ENCODE peak calls at places on chromosomes 11 and 22, in nine cellular contexts. J is NCI-H748 treated with DMSO at 0.1 percent for 48 hours; I is NCI-H1436; A is neuronal stem cell; F is tibial artery; X is T follicular helper cell; W is effector memory CD8-positive, alpha-beta T cell; V is MM.1S; R is neural progenitor cell. B is an unnamed sample.

GRCh38 chr11:90476442-90477007 is 253.7 kb upstream of the CHORDC1 start:
- DNase-seq in J (peak), I (no peak), A (peak), F (no peak), X (no peak), W (no peak), V (peak), R (peak), B (no peak)

GRCh38 chr11:18347471-18348125 is 25.2 kb downstream of the GTF2H1 start:
- DNase-seq in J (no peak), I (no peak), A (no peak), F (no peak), X (no peak), W (no peak), V (no peak), R (no peak), B (no peak)

GRCh38 chr11:77020751-77021150 is 13.4 kb upstream of the B3GNT6 start:
- DNase-seq in J (no peak), I (no peak), A (no peak), F (no peak), X (no peak), W (no peak), V (no peak), R (no peak), B (no peak)

GRCh38 chr22:38489561-38490133 is 16.5 kb downstream of the DDX17 start:
- DNase-seq in J (no peak), I (no peak), A (no peak), F (no peak), X (no peak), W (no peak), V (no peak), R (no peak), B (no peak)

GRCh38 chr22:33299245-33299956 is 241.2 kb upstream of the SYN3 start:
- DNase-seq in J (no peak), I (no peak), A (no peak), F (no peak), X (no peak), W (no peak), V (no peak), R (peak), B (no peak)

GRCh38 chr11:123653997-123654565 is 343 bp downstream of the SCN3B start:
- DNase-seq in J (peak), I (no peak), A (peak), F (peak), X (no peak), W (no peak), V (peak), R (peak), B (no peak)

GRCh38 chr11:116733386-116733755 is 39.4 kb downstream of the BUD13 start:
- DNase-seq in J (no peak), I (no peak), A (no peak), F (no peak), X (no peak), W (no peak), V (no peak), R (no peak), B (no peak)

GRCh38 chr11:33016654-33017053 is 976 bp downstream of the DEPDC7 start:
- DNase-seq in J (no peak), I (no peak), A (no peak), F (no peak), X (no peak), W (no peak), V (no peak), R (no peak), B (no peak)

GRCh38 chr11:58921778-58922390 is 17.4 kb upstream of the GLYATL1 start:
- DNase-seq in J (no peak), I (no peak), A (no peak), F (no peak), X (no peak), W (no peak), V (no peak), R (no peak), B (no peak)

GRCh38 chr11:15985127-15985862 is 371.1 kb downstream of the SOX6 start:
- DNase-seq in J (no peak), I (no peak), A (no peak), F (no peak), X (no peak), W (no peak), V (no peak), R (no peak), B (no peak)

GRCh38 chr11:129750343-129751292 is 65.0 kb upstream of the TMEM45B start:
- DNase-seq in J (peak), I (peak), A (peak), F (peak), X (peak), W (peak), V (peak), R (peak), B (peak)

GRCh38 chr11:122811721-122812120 is 26.6 kb upstream of the CRTAM start:
- DNase-seq in J (no peak), I (no peak), A (no peak), F (no peak), X (no peak), W (no peak), V (no peak), R (no peak), B (no peak)

GRCh38 chr11:7657306-7658025 is 15.8 kb downstream of the CYB5R2 start:
- DNase-seq in J (peak), I (no peak), A (peak), F (peak), X (no peak), W (peak), V (peak), R (peak), B (peak)

GRCh38 chr11:126570489-126570888 is 215.0 kb downstream of the ST3GAL4 start:
- DNase-seq in J (no peak), I (no peak), A (no peak), F (no peak), X (no peak), W (no peak), V (peak), R (no peak), B (no peak)

GRCh38 chr11:65419460-65419772 is 3.2 kb upstream of the NEAT1 start:
- DNase-seq in J (no peak), I (no peak), A (no peak), F (peak), X (no peak), W (no peak), V (no peak), R (no peak), B (no peak)

GRCh38 chr22:43446881-43447280 is 35.1 kb downstream of the MPPED1 start:
- DNase-seq in J (peak), I (peak), A (no peak), F (no peak), X (no peak), W (no peak), V (no peak), R (no peak), B (no peak)

GRCh38 chr11:114724916-114725524 is 46.7 kb downstream of the NXPE2 start:
- DNase-seq in J (no peak), I (no peak), A (no peak), F (no peak), X (no peak), W (no peak), V (no peak), R (no peak), B (no peak)

GRCh38 chr22:30247561-30247960 is 1.0 kb upstream of the LIF start:
- DNase-seq in J (no peak), I (no peak), A (no peak), F (no peak), X (no peak), W (no peak), V (no peak), R (no peak), B (no peak)

GRCh38 chr22:21457023-21457787 is 10.0 kb upstream of the TMEM191C start:
- DNase-seq in J (no peak), I (no peak), A (no peak), F (no peak), X (no peak), W (no peak), V (no peak), R (peak), B (no peak)

GRCh38 chr11:73344191-73344607 is 32.0 kb upstream of the RELT start:
- DNase-seq in J (no peak), I (no peak), A (no peak), F (no peak), X (no peak), W (no peak), V (no peak), R (no peak), B (no peak)

GRCh38 chr22:22934543-22935055 is 47.0 kb downstream of the IGLL5 start:
- DNase-seq in J (no peak), I (no peak), A (no peak), F (no peak), X (no peak), W (no peak), V (no peak), R (no peak), B (no peak)

GRCh38 chr11:41659990-41660389 is 200.5 kb upstream of the LRRC4C start:
- DNase-seq in J (no peak), I (no peak), A (no peak), F (no peak), X (no peak), W (no peak), V (no peak), R (no peak), B (no peak)

GRCh38 chr11:133619973-133620372 is 87.7 kb upstream of the OPCML start:
- DNase-seq in J (peak), I (no peak), A (no peak), F (no peak), X (no peak), W (no peak), V (no peak), R (peak), B (no peak)

GRCh38 chr11:62108017-62108750 is 15.6 kb upstream of the INCENP start:
- DNase-seq in J (peak), I (peak), A (peak), F (no peak), X (peak), W (peak), V (peak), R (peak), B (no peak)

GRCh38 chr11:72643547-72643946 is 30.7 kb downstream of the PDE2A start:
- DNase-seq in J (no peak), I (no peak), A (no peak), F (peak), X (no peak), W (no peak), V (no peak), R (no peak), B (no peak)

GRCh38 chr11:118060879-118061278 is 16.0 kb upstream of the TMPRSS4 start:
- DNase-seq in J (no peak), I (no peak), A (no peak), F (peak), X (no peak), W (no peak), V (no peak), R (no peak), B (no peak)

GRCh38 chr11:63608353-63609345 is 5.6 kb downstream of the PLAAT3 start:
- DNase-seq in J (no peak), I (no peak), A (no peak), F (no peak), X (no peak), W (no peak), V (no peak), R (no peak), B (no peak)

GRCh38 chr11:65118097-65118837 is 766 bp upstream of the ZNHIT2 start:
- DNase-seq in J (no peak), I (no peak), A (no peak), F (no peak), X (no peak), W (no peak), V (no peak), R (no peak), B (no peak)

GRCh38 chr11:57482782-57483569 is 22.6 kb downstream of the RTN4RL2 start:
- DNase-seq in J (peak), I (peak), A (peak), F (no peak), X (peak), W (peak), V (peak), R (peak), B (peak)

GRCh38 chr11:2378527-2379210 is 1.6 kb downstream of the CD81 start:
- DNase-seq in J (no peak), I (no peak), A (no peak), F (no peak), X (no peak), W (no peak), V (no peak), R (peak), B (no peak)

GRCh38 chr11:104534268-104534667 is 364.0 kb downstream of the CASP12 start:
- DNase-seq in J (no peak), I (no peak), A (no peak), F (no peak), X (no peak), W (no peak), V (no peak), R (no peak), B (no peak)

GRCh38 chr11:92879086-92879485 is 90.4 kb upstream of the MTNR1B start:
- DNase-seq in J (no peak), I (no peak), A (no peak), F (no peak), X (no peak), W (no peak), V (no peak), R (no peak), B (no peak)

GRCh38 chr22:39658367-39658766 is 87.8 kb downstream of the CACNA1I start:
- DNase-seq in J (no peak), I (no peak), A (no peak), F (no peak), X (peak), W (peak), V (no peak), R (no peak), B (peak)

GRCh38 chr11:69666261-69666660 is 8.9 kb downstream of the LTO1 start:
- DNase-seq in J (no peak), I (no peak), A (no peak), F (peak), X (no peak), W (no peak), V (no peak), R (no peak), B (no peak)

B was measured in CD8-positive, alpha-beta memory T cell.